ENCODE peak calls at places on chromosomes 4 and X, in six cellular contexts. D, F, A, R, I and T are unnamed samples.

GRCh38 chrX:30858098-30858497 is 31.0 kb downstream of the TAB3 start:
- DNase-seq in A (no peak), F (no peak), I (no peak), R (no peak), D (no peak), T (no peak)

GRCh38 chr4:3098346-3098745 is 23.9 kb downstream of the HTT start:
- DNase-seq in A (no peak), I (no peak), F (no peak), R (no peak), D (no peak), T (no peak)

GRCh38 chr4:123034023-123034422 is 111.6 kb upstream of the NUDT6 start:
- DNase-seq in R (no peak), I (no peak), A (no peak), D (no peak), F (no peak), T (no peak)

GRCh38 chrX:39752820-39753219 is 344.9 kb downstream of the BCOR start:
- DNase-seq in I (no peak), D (no peak), R (peak; percentile 55), F (no peak), A (no peak), T (no peak)

GRCh38 chrX:45903781-45904201 is 641.4 kb downstream of the ZNF674 start:
- DNase-seq in A (no peak), R (peak; percentile 1), I (no peak), D (no peak), F (no peak), T (no peak)

GRCh38 chr4:31160146-31160545 is 440.0 kb downstream of the PCDH7 start:
- DNase-seq in I (no peak), A (no peak), F (no peak), D (no peak), R (no peak), T (no peak)

GRCh38 chr4:128386761-128387599 is 99.4 kb upstream of the PGRMC2 start:
- DNase-seq in F (peak; percentile 14), I (no peak), R (peak; percentile 94), D (peak; percentile 23), A (peak; percentile 90), T (no peak)

GRCh38 chr4:42750091-42750490 is 93.2 kb upstream of the ATP8A1 start:
- DNase-seq in I (no peak), F (peak; percentile 52), R (peak; percentile 18), D (no peak), A (no peak), T (peak; percentile 3)

GRCh38 chr4:6705638-6706037 is 4.0 kb downstream of the MRFAP1L1 start:
- DNase-seq in F (no peak), D (no peak), A (no peak), R (no peak), I (no peak), T (no peak)

GRCh38 chr4:12674184-12674583 is 810.0 kb downstream of the RAB28 start:
- DNase-seq in I (no peak), F (no peak), D (no peak), R (no peak), A (no peak), T (no peak)

GRCh38 chrX:107673401-107673800 is 45.1 kb downstream of the PRPS1 start:
- DNase-seq in A (no peak), D (no peak), I (no peak), R (no peak), F (no peak), T (no peak)

DNA sequence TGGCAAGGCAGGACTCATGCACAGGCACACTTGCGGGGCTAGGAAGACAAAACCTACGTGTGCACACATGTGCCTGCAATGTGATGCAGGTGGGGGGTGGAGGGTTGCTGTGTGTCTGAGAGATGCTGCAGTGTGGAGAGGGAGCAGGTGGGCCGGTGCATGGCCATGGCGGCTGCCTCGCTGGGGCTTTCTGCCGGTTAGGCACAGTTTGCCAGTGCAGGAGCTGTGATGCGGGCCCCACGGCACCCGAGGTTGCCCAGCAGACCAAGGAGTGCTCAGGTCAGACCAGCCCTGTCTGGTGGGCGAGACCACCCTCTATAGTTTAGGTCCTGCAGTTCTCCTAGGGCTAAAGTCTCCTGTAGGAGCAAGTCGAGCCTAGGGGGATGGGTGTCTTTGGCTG is 4.4 kb upstream of the AFM start:
- DNase-seq in R (no peak), D (no peak), I (no peak), F (no peak), A (no peak), T (no peak)
- TF ChIP-seq MYC in R (no peak), D (no peak), I (no peak), F (no peak), A (no peak), T (no peak)

GRCh38 chrX:72269671-72270251 is 7.3 kb downstream of the RPS4X start:
- DNase-seq in D (no peak), R (peak; percentile 26), A (peak; percentile 38), F (peak; percentile 39), I (no peak), T (no peak)
- TF ChIP-seq MYC in D (no peak), R (no peak), A (no peak), F (no peak), I (no peak), T (no peak)

GRCh38 chr4:70280567-70280966 is 38.2 kb downstream of the CSN3 start:
- DNase-seq in R (no peak), F (no peak), I (no peak), A (no peak), D (no peak), T (no peak)
- TF ChIP-seq MYC in R (no peak), F (no peak), I (no peak), A (no peak), D (no peak), T (no peak)

GRCh38 chrX:110006161-110006560 is 3.2 kb downstream of the TMEM164 start:
- DNase-seq in A (no peak), D (no peak), F (no peak), R (no peak), I (no peak), T (no peak)

GRCh38 chrX:110004210-110004609 is 1.3 kb downstream of the TMEM164 start:
- DNase-seq in F (no peak), A (peak; percentile 13), I (peak; percentile 9), D (no peak), R (no peak), T (no peak)

GRCh38 chrX:110006826-110007375 is 4.0 kb downstream of the TMEM164 start:
- DNase-seq in F (peak; percentile 15), R (no peak), A (no peak), D (no peak), I (no peak), T (no peak)

GRCh38 chrX:110003167-110004156 is 548 bp downstream of the TMEM164 start:
- DNase-seq in I (no peak), R (no peak), A (no peak), F (peak; percentile 51), D (peak; percentile 32), T (no peak)

GRCh38 chrX:110004970-110005369 is 2.1 kb downstream of the TMEM164 start:
- DNase-seq in D (peak; percentile 12), R (no peak), F (no peak), A (no peak), I (no peak), T (no peak)
- TF ChIP-seq MYC in D (no peak), R (no peak), F (no peak), A (no peak), I (no peak), T (no peak)

DNA sequence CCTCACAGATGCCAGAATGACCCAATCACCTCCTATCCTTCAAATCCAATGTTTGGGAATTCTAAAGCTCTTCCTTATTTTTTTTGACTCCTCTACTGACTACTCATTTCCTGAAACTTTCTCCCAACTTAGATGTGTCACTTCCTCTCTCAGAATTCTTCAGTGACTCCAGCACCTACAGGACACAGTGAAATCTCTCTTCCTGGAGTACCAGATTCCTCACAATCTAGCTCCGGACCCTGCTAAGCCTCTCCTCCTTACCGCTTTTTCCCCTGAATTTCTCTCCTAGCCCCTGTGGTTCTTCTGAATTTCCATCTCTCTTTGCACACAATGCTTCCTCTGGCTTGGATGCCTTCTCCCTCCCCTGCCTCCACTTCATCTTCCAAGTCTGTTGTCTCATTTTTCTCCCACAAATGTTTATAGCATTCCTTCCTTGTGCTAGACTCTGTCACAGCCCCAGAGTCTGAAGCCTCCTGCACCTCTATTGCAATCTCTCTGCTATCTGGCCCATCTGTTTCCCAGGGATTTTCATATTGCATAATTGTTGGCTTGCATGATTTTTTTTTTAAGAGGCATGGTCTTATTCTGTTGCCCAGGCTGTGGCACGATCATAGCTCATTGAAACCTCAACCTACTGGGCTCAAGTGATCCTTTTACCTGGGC is 80.1 kb downstream of the ANAPC4 start:
- DNase-seq in A (no peak), R (peak; percentile 83), I (no peak), D (no peak), F (no peak), T (no peak)
- TF ChIP-seq MYC in A (no peak), R (no peak), I (no peak), D (no peak), F (no peak), T (no peak)

DNA sequence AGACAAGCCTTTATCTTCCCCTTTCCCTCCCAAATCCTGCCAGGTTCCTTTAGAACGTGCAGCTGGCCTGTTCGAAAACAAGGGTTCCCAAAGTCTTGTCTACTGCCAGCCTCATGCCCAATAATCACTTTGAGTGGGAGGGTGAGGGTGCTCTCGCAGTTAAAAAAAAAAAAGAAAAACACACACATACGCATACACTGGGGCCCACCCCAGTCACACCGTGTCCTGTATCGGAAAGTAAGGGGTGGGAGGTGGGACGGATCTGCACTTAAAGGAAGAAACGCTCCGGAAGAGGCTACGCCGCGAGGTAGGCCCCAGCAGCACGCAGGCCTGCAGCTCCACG is 495 bp downstream of the MAD2L1 start:
- DNase-seq in A (no peak), R (no peak), D (no peak), I (peak; percentile 8), F (peak; percentile 88), T (no peak)
- TF ChIP-seq MYC in A (no peak), R (peak; percentile 42), D (no peak), I (no peak), F (no peak), T (no peak)

GRCh38 chrX:131040781-131041180 is 17.4 kb upstream of the ARHGAP36 start:
- DNase-seq in A (no peak), D (no peak), R (no peak), I (no peak), F (no peak), T (no peak)
- TF ChIP-seq MYC in A (no peak), D (no peak), R (no peak), I (no peak), F (no peak), T (no peak)

DNA sequence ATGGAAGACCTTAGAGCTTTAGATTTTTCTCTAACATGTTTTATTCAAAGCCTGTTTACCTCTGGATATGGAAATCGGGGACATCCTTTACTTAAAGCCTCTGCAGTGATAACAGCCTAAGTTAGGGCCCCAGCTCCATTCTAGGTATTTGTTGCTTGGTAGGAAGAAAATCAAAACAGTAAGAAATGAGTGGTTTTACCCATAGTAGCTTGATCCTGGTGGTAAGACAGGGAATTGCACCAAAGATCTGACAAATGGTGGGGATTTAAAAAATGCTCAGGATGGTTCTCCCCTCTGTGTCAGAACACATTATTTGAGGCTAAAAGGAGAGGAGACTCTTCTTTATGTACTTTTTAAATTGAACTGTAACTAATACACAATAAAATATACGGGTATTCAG is 52.4 kb downstream of the AFF2 start:
- DNase-seq in I (no peak), D (peak; percentile 19), R (no peak), F (peak; percentile 9), A (peak; percentile 4), T (no peak)
- TF ChIP-seq MYC in I (no peak), D (no peak), R (no peak), F (no peak), A (no peak), T (no peak)